ENCODE peak calls at places on chromosomes 16 and 17, in ten cellular contexts. One of them, this sample, is unnamed.

GRCh38 chr16:75929056-75929455 is 202.8 kb upstream of the CPHXL start:
- DNase-seq in LNCaP clone FGC: no peak
- DNase-seq in AG04450: no peak
- DNase-seq in A549: no peak
- DNase-seq in left ventricle myocardium inferior: no peak
- DNase-seq in neural progenitor cell: no peak
- DNase-seq in SK-N-SH: no peak
- DNase-seq in lung: no peak
- DNase-seq in mammary epithelial cell: no peak
- DNase-seq in cardiac muscle cell: no peak
- DNase-seq in this sample: no peak

GRCh38 chr16:29825145-29826044 is 5.1 kb downstream of the MVP start:
- DNase-seq in AG04450: peak; percentile 80
- DNase-seq in mammary epithelial cell: peak; percentile 70
- DNase-seq in SK-N-SH: no peak
- DNase-seq in LNCaP clone FGC: no peak
- DNase-seq in lung: no peak
- DNase-seq in left ventricle myocardium inferior: peak; percentile 67
- DNase-seq in A549: peak; percentile 78
- DNase-seq in cardiac muscle cell: no peak
- DNase-seq in neural progenitor cell: peak; percentile 41
- DNase-seq in this sample: no peak

GRCh38 chr17:31538080-31538762 is 146.7 kb downstream of the RAB11FIP4 start:
- DNase-seq in mammary epithelial cell: no peak
- DNase-seq in SK-N-SH: no peak
- DNase-seq in LNCaP clone FGC: no peak
- DNase-seq in cardiac muscle cell: no peak
- DNase-seq in A549: no peak
- DNase-seq in AG04450: no peak
- DNase-seq in neural progenitor cell: no peak
- DNase-seq in lung: no peak
- DNase-seq in left ventricle myocardium inferior: no peak
- DNase-seq in this sample: no peak

GRCh38 chr17:30372755-30373154 is 6.0 kb upstream of the CPD start:
- DNase-seq in left ventricle myocardium inferior: no peak
- DNase-seq in LNCaP clone FGC: no peak
- DNase-seq in mammary epithelial cell: peak; percentile 93
- DNase-seq in SK-N-SH: no peak
- DNase-seq in cardiac muscle cell: no peak
- DNase-seq in lung: no peak
- DNase-seq in neural progenitor cell: no peak
- DNase-seq in AG04450: no peak
- DNase-seq in A549: peak; percentile 64
- DNase-seq in this sample: no peak

GRCh38 chr16:26709175-26709574 is 357.6 kb upstream of the C16orf82 start:
- DNase-seq in AG04450: no peak
- DNase-seq in A549: peak; percentile 10
- DNase-seq in lung: no peak
- DNase-seq in cardiac muscle cell: no peak
- DNase-seq in SK-N-SH: peak; percentile 4
- DNase-seq in left ventricle myocardium inferior: no peak
- DNase-seq in mammary epithelial cell: no peak
- DNase-seq in LNCaP clone FGC: peak; percentile 3
- DNase-seq in neural progenitor cell: no peak
- DNase-seq in this sample: no peak

GRCh38 chr17:35372846-35373531 is 432 bp downstream of the SLFN11 start:
- DNase-seq in mammary epithelial cell: no peak
- DNase-seq in AG04450: no peak
- DNase-seq in lung: no peak
- DNase-seq in SK-N-SH: peak; percentile 11
- DNase-seq in neural progenitor cell: peak; percentile 38
- DNase-seq in A549: no peak
- DNase-seq in left ventricle myocardium inferior: peak; percentile 16
- DNase-seq in LNCaP clone FGC: no peak
- DNase-seq in cardiac muscle cell: no peak
- DNase-seq in this sample: no peak

GRCh38 chr16:65224471-65224870 is 102.6 kb upstream of the CDH11 start:
- DNase-seq in AG04450: no peak
- DNase-seq in SK-N-SH: no peak
- DNase-seq in cardiac muscle cell: no peak
- DNase-seq in lung: no peak
- DNase-seq in left ventricle myocardium inferior: no peak
- DNase-seq in mammary epithelial cell: no peak
- DNase-seq in A549: no peak
- DNase-seq in neural progenitor cell: no peak
- DNase-seq in LNCaP clone FGC: no peak
- DNase-seq in this sample: no peak

GRCh38 chr16:50711862-50712567 is 18.6 kb downstream of the NOD2 start:
- DNase-seq in cardiac muscle cell: no peak
- DNase-seq in lung: no peak
- DNase-seq in neural progenitor cell: no peak
- DNase-seq in AG04450: no peak
- DNase-seq in SK-N-SH: peak; percentile 89
- DNase-seq in mammary epithelial cell: no peak
- DNase-seq in left ventricle myocardium inferior: peak; percentile 59
- DNase-seq in LNCaP clone FGC: no peak
- DNase-seq in A549: no peak
- DNase-seq in this sample: no peak

GRCh38 chr16:21160276-21160675 is 1.8 kb downstream of the LDAF1 start:
- DNase-seq in neural progenitor cell: no peak
- DNase-seq in lung: no peak
- DNase-seq in cardiac muscle cell: no peak
- DNase-seq in mammary epithelial cell: no peak
- DNase-seq in A549: no peak
- DNase-seq in left ventricle myocardium inferior: no peak
- DNase-seq in LNCaP clone FGC: no peak
- DNase-seq in AG04450: no peak
- DNase-seq in SK-N-SH: no peak
- DNase-seq in this sample: no peak

GRCh38 chr17:40510328-40510648 is 8.9 kb upstream of the TNS4 start:
- DNase-seq in neural progenitor cell: no peak
- DNase-seq in A549: peak; percentile 96
- DNase-seq in cardiac muscle cell: no peak
- DNase-seq in lung: no peak
- DNase-seq in LNCaP clone FGC: peak; percentile 70
- DNase-seq in SK-N-SH: no peak
- DNase-seq in AG04450: no peak
- DNase-seq in left ventricle myocardium inferior: no peak
- DNase-seq in mammary epithelial cell: peak; percentile 99
- DNase-seq in this sample: no peak

GRCh38 chr17:11853321-11854151 is 143.7 kb downstream of the ZNF18 start:
- DNase-seq in SK-N-SH: no peak
- DNase-seq in mammary epithelial cell: peak; percentile 1
- DNase-seq in AG04450: no peak
- DNase-seq in left ventricle myocardium inferior: no peak
- DNase-seq in lung: no peak
- DNase-seq in A549: no peak
- DNase-seq in neural progenitor cell: no peak
- DNase-seq in LNCaP clone FGC: no peak
- DNase-seq in cardiac muscle cell: no peak
- DNase-seq in this sample: no peak

GRCh38 chr17:30323262-30323894 is 10.5 kb downstream of the TMIGD1 start:
- DNase-seq in left ventricle myocardium inferior: no peak
- DNase-seq in A549: no peak
- DNase-seq in lung: no peak
- DNase-seq in LNCaP clone FGC: no peak
- DNase-seq in mammary epithelial cell: no peak
- DNase-seq in AG04450: no peak
- DNase-seq in neural progenitor cell: no peak
- DNase-seq in SK-N-SH: no peak
- DNase-seq in cardiac muscle cell: no peak
- DNase-seq in this sample: no peak

GRCh38 chr16:85221810-85222150 is 109.5 kb upstream of the CIBAR2 start:
- DNase-seq in mammary epithelial cell: no peak
- DNase-seq in AG04450: no peak
- DNase-seq in left ventricle myocardium inferior: no peak
- DNase-seq in cardiac muscle cell: no peak
- DNase-seq in neural progenitor cell: no peak
- DNase-seq in SK-N-SH: no peak
- DNase-seq in A549: no peak
- DNase-seq in LNCaP clone FGC: no peak
- DNase-seq in lung: no peak
- DNase-seq in this sample: no peak

DNA sequence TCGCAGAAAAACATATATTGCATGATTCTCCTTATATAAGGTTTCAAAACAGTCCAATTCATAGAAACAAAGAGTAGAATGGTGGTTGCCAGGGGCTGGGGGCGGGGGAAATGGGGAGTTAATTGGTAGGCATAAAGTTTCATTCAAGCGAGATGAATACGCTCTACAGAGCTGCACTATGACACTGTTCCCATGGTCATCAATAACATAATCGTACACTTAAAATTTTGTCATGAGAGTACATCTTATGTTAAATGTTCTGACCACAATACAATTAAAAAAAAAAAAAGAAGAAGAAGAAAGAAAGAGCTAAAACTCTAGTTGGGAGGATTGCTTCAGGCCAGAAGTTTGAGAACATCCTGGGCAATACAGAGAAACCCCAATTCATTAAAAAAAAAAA is 5.1 kb downstream of the PIP4K2B start:
- DNase-seq in A549: no peak
- DNase-seq in left ventricle myocardium inferior: no peak
- DNase-seq in cardiac muscle cell: no peak
- DNase-seq in SK-N-SH: no peak
- DNase-seq in lung: no peak
- DNase-seq in neural progenitor cell: no peak
- DNase-seq in AG04450: no peak
- DNase-seq in LNCaP clone FGC: no peak
- DNase-seq in mammary epithelial cell: no peak
- DNase-seq in this sample: no peak
- TF ChIP-seq CTCF in A549: no peak
- TF ChIP-seq CTCF in left ventricle myocardium inferior: no peak
- TF ChIP-seq CTCF in cardiac muscle cell: no peak
- TF ChIP-seq CTCF in SK-N-SH: no peak
- TF ChIP-seq CTCF in lung: no peak
- TF ChIP-seq CTCF in neural progenitor cell: no peak
- TF ChIP-seq CTCF in AG04450: no peak
- TF ChIP-seq CTCF in LNCaP clone FGC: no peak
- TF ChIP-seq CTCF in mammary epithelial cell: no peak
- TF ChIP-seq CTCF in this sample: no peak

DNA sequence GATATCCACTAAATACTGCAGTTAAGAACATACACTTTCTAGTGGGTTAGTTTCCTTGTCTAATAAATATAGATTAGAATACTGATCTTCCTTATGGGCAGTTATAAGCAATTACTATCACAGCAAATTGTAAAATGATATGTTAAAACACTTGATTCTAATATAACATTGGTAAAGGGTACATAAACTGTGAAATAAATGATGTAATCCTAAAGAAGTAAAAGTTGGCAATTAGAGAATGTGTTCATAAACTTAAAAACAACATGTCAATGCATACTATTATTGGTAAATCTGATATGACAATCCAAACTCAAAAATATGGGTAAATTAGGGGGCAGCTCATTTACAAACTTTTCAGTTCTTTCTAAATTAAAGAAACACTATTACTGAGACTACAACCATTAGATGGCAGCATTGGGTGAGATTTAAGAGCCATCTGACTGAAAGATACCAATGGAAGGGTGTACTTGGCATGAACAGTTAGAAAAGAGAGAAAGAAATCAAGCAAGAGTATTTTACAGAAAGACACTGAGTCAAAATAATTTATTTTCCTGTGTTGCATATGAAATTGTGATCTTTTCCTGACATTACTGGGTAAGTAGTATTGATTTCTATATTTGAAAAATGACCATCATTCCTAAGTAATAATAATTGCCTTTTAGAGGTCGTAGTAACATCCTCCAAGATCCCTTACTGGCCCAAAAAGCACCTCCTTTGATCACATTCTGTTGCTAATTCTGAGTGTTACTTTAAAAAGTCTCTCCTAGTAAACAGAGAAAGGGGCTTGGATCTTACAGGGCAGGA is 119.6 kb downstream of the SPAG9 start:
- DNase-seq in cardiac muscle cell: peak; percentile 73
- DNase-seq in A549: peak; percentile 78
- DNase-seq in lung: no peak
- DNase-seq in mammary epithelial cell: peak; percentile 44
- DNase-seq in neural progenitor cell: peak; percentile 70
- DNase-seq in AG04450: peak; percentile 45
- DNase-seq in LNCaP clone FGC: peak; percentile 50
- DNase-seq in SK-N-SH: peak; percentile 63
- DNase-seq in left ventricle myocardium inferior: no peak
- DNase-seq in this sample: peak; percentile 28
- TF ChIP-seq CTCF in cardiac muscle cell: peak; percentile 47
- TF ChIP-seq CTCF in A549: peak; percentile 84
- TF ChIP-seq CTCF in lung: peak; percentile 19
- TF ChIP-seq CTCF in mammary epithelial cell: peak; percentile 45
- TF ChIP-seq CTCF in neural progenitor cell: peak; percentile 72
- TF ChIP-seq CTCF in AG04450: peak; percentile 54
- TF ChIP-seq CTCF in LNCaP clone FGC: peak; percentile 53
- TF ChIP-seq CTCF in SK-N-SH: peak; percentile 89
- TF ChIP-seq CTCF in left ventricle myocardium inferior: peak; percentile 71
- TF ChIP-seq CTCF in this sample: peak; percentile 46

GRCh38 chr17:50541916-50542688 is 4.9 kb upstream of the SPATA20 start:
- DNase-seq in neural progenitor cell: peak; percentile 97
- DNase-seq in SK-N-SH: peak; percentile 100
- DNase-seq in A549: peak; percentile 80
- DNase-seq in mammary epithelial cell: peak; percentile 82
- DNase-seq in lung: peak; percentile 84
- DNase-seq in cardiac muscle cell: peak; percentile 95
- DNase-seq in LNCaP clone FGC: no peak
- DNase-seq in AG04450: no peak
- DNase-seq in left ventricle myocardium inferior: peak; percentile 89
- DNase-seq in this sample: peak; percentile 37
- TF ChIP-seq CTCF in neural progenitor cell: peak; percentile 43
- TF ChIP-seq CTCF in SK-N-SH: peak; percentile 46
- TF ChIP-seq CTCF in A549: peak; percentile 28
- TF ChIP-seq CTCF in mammary epithelial cell: peak; percentile 12
- TF ChIP-seq CTCF in lung: no peak
- TF ChIP-seq CTCF in cardiac muscle cell: peak; percentile 16
- TF ChIP-seq CTCF in LNCaP clone FGC: peak; percentile 19
- TF ChIP-seq CTCF in AG04450: peak; percentile 21
- TF ChIP-seq CTCF in left ventricle myocardium inferior: peak; percentile 34
- TF ChIP-seq CTCF in this sample: no peak

DNA sequence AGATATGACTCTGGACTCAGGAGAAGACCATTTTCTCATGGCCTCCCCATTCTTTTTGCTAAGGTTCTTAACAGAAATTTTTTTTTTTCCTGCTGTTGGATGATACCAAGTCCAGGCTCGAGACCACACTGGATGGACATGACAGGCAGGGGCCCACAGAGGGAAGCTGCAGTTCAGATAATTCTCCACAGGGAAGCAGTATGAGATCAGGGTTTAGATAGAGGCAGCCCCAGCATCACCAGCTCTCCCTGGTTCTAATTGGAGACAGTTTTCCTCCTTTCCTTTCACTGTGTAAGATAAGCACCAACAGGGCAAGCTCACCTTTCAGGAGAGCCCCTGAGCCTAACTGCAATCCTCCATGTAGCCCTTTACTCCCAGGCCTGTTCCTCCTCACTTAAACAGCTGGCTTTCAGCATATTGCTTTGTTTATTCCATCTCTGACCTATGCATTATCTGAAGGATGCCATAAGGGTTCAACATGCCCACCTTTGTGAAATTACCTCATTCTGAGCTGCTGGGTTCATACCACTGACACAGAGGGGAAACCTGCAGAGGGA is 108.1 kb downstream of the SNX11 start:
- DNase-seq in LNCaP clone FGC: no peak
- DNase-seq in cardiac muscle cell: no peak
- DNase-seq in mammary epithelial cell: peak; percentile 31
- DNase-seq in A549: peak; percentile 80
- DNase-seq in neural progenitor cell: peak; percentile 61
- DNase-seq in AG04450: no peak
- DNase-seq in lung: no peak
- DNase-seq in left ventricle myocardium inferior: no peak
- DNase-seq in SK-N-SH: peak; percentile 26
- DNase-seq in this sample: no peak
- TF ChIP-seq CTCF in LNCaP clone FGC: peak; percentile 58
- TF ChIP-seq CTCF in cardiac muscle cell: peak; percentile 61
- TF ChIP-seq CTCF in mammary epithelial cell: peak; percentile 66
- TF ChIP-seq CTCF in A549: peak; percentile 85
- TF ChIP-seq CTCF in neural progenitor cell: peak; percentile 55
- TF ChIP-seq CTCF in AG04450: peak; percentile 46
- TF ChIP-seq CTCF in lung: no peak
- TF ChIP-seq CTCF in left ventricle myocardium inferior: peak; percentile 62
- TF ChIP-seq CTCF in SK-N-SH: peak; percentile 57
- TF ChIP-seq CTCF in this sample: peak; percentile 74

This sample was measured in retinal pigment epithelial cell.